ENCODE peak calls at places on chromosomes 12 and 14, in eight cellular contexts. I is NCI-H2081; R is mammary epithelial cell; P is adipocyte; F is iPS-NIHi11; E is cardiac fibroblast; K is hepatocyte; C is activated naive CD4-positive, alpha-beta T cell. H is an unnamed sample.

GRCh38 chr12:104354868-104355570 is 51.5 kb downstream of the EID3 start:
- DNase-seq in F (no peak), P (no peak), K (no peak), R (no peak), E (no peak), I (no peak), C (no peak), H (no peak)

GRCh38 chr12:70798016-70798768 is 122.3 kb downstream of the PTPRR start:
- DNase-seq in F (no peak), P (no peak), I (no peak), K (no peak), E (peak; percentile 1), C (no peak), R (no peak), H (peak; percentile 30)

GRCh38 chr12:57479043-57479375 is 657 bp downstream of the ARHGAP9 start:
- DNase-seq in K (no peak), F (no peak), P (no peak), I (no peak), R (no peak), E (no peak), C (no peak), H (no peak)

GRCh38 chr12:85155791-85156190 is 119.6 kb downstream of the LRRIQ1 start:
- DNase-seq in E (peak; percentile 23), I (peak; percentile 43), R (no peak), P (peak; percentile 78), K (peak; percentile 13), C (no peak), F (no peak), H (peak; percentile 43)

GRCh38 chr12:101607894-101608293 is 13.1 kb downstream of the MYBPC1 start:
- DNase-seq in R (no peak), C (no peak), K (no peak), E (no peak), F (no peak), P (no peak), I (no peak), H (no peak)

GRCh38 chr12:108634225-108634795 is 616 bp upstream of the SELPLG start:
- DNase-seq in R (no peak), I (no peak), E (no peak), C (peak; percentile 9), P (no peak), F (no peak), K (no peak), H (peak; percentile 45)

GRCh38 chr12:21353487-21353886 is 18.8 kb upstream of the SLCO1A2 start:
- DNase-seq in K (no peak), P (no peak), F (no peak), I (no peak), C (no peak), R (no peak), E (no peak), H (no peak)

GRCh38 chr14:39768579-39768978 is 336.3 kb upstream of the FBXO33 start:
- DNase-seq in R (no peak), F (no peak), E (no peak), C (no peak), P (no peak), I (no peak), K (no peak), H (no peak)

GRCh38 chr12:25817166-25817565 is 141.3 kb upstream of the RASSF8 start:
- DNase-seq in E (peak; percentile 29), F (no peak), I (no peak), C (no peak), K (no peak), P (no peak), R (no peak), H (peak; percentile 44)

GRCh38 chr14:32417956-32418552 is 89.0 kb downstream of the AKAP6 start:
- DNase-seq in K (peak; percentile 44), E (peak; percentile 75), I (no peak), F (no peak), R (peak; percentile 67), P (peak; percentile 57), C (no peak), H (peak; percentile 18)

GRCh38 chr14:54567224-54567633 is 301 bp downstream of the SAMD4A start:
- DNase-seq in F (peak; percentile 31), I (no peak), R (no peak), K (peak; percentile 62), E (peak; percentile 38), P (no peak), C (no peak), H (no peak)

GRCh38 chr14:35046751-35047536 is 872 bp downstream of the FAM177A1 start:
- DNase-seq in I (peak; percentile 56), P (no peak), K (peak; percentile 75), F (no peak), R (no peak), C (no peak), E (no peak), H (no peak)

GRCh38 chr14:32468955-32469354 is 139.9 kb downstream of the AKAP6 start:
- DNase-seq in R (peak; percentile 80), E (peak; percentile 86), F (no peak), P (peak; percentile 91), C (no peak), I (no peak), K (peak; percentile 20), H (peak; percentile 77)

GRCh38 chr12:98422359-98422758 is 93.0 kb upstream of the TMPO start:
- DNase-seq in P (no peak), F (no peak), R (no peak), K (no peak), C (no peak), I (no peak), E (no peak), H (no peak)

GRCh38 chr12:114313910-114314309 is 92.0 kb downstream of the TBX5 start:
- DNase-seq in I (no peak), R (no peak), P (no peak), K (no peak), F (no peak), E (no peak), C (no peak), H (no peak)

GRCh38 chr14:99578541-99579044 is 25.4 kb downstream of the CCDC85C start:
- DNase-seq in I (peak; percentile 47), C (no peak), E (peak; percentile 28), F (no peak), R (no peak), P (no peak), K (no peak), H (no peak)

GRCh38 chr12:128969480-128970055 is 116.3 kb downstream of the GLT1D1 start:
- DNase-seq in F (peak; percentile 66), C (no peak), R (no peak), E (no peak), P (peak; percentile 48), K (peak; percentile 74), I (peak; percentile 95), H (no peak)

GRCh38 chr14:34212574-34212973 is 249.5 kb downstream of the SPTSSA start:
- DNase-seq in E (no peak), P (no peak), K (no peak), I (no peak), C (no peak), F (no peak), R (peak; percentile 77), H (no peak)

GRCh38 chr14:68685419-68686211 is 107.3 kb downstream of the ZFP36L1 start:
- DNase-seq in K (peak; percentile 85), E (peak; percentile 62), R (peak; percentile 99), C (peak; percentile 59), I (no peak), P (peak; percentile 56), F (no peak), H (no peak)

GRCh38 chr12:51225800-51226199 is 7.9 kb upstream of the POU6F1 start:
- DNase-seq in K (no peak), F (no peak), C (no peak), R (no peak), P (no peak), I (no peak), E (no peak), H (no peak)

GRCh38 chr14:64038857-64039542 is 186.2 kb downstream of the SYNE2 start:
- DNase-seq in I (no peak), C (no peak), E (peak; percentile 28), F (no peak), P (peak; percentile 3), R (no peak), K (no peak), H (no peak)